ENCODE peak calls at places on chromosomes 2 and 18, in seven cellular contexts. Y, G, U, Q, A, Z and K are unnamed samples.

GRCh38 chr2:39142012-39142346 is 21.1 kb upstream of the SOS1 start:
- ATAC-seq in Y (no peak), G (no peak), U (no peak), Q (no peak), A (no peak), Z (no peak), K (no peak)

GRCh38 chr2:169771612-169772011 is 27.1 kb upstream of the SSB start:
- ATAC-seq in Y (no peak), G (no peak), U (no peak), Q (no peak), A (no peak), Z (no peak), K (no peak)

GRCh38 chr18:74609535-74609934 is 11.9 kb downstream of the ZNF407 start:
- ATAC-seq in Y (no peak), G (no peak), U (no peak), Q (no peak), A (no peak), Z (peak), K (no peak)

GRCh38 chr2:20188851-20189250 is 36.1 kb downstream of the SDC1 start:
- ATAC-seq in Y (no peak), G (no peak), U (no peak), Q (no peak), A (no peak), Z (no peak), K (no peak)

GRCh38 chr2:43370705-43371104 is 144.3 kb upstream of the ZFP36L2 start:
- ATAC-seq in Y (no peak), G (no peak), U (no peak), Q (peak), A (peak), Z (no peak), K (no peak)

GRCh38 chr2:160871096-160871495 is 289.1 kb upstream of the TANK start:
- ATAC-seq in Y (no peak), G (peak), U (no peak), Q (no peak), A (peak), Z (no peak), K (peak)

GRCh38 chr2:134457765-134458202 is 203.9 kb downstream of the MGAT5 start:
- ATAC-seq in Y (peak), G (no peak), U (no peak), Q (peak), A (peak), Z (no peak), K (no peak)

GRCh38 chr2:29213871-29214341 is 98.7 kb downstream of the CLIP4 start:
- ATAC-seq in Y (no peak), G (no peak), U (no peak), Q (no peak), A (no peak), Z (no peak), K (no peak)

GRCh38 chr2:105812180-105813044 is 67.7 kb downstream of the NCK2 start:
- ATAC-seq in Y (peak), G (no peak), U (no peak), Q (no peak), A (peak), Z (peak), K (peak)

GRCh38 chr2:157784823-157785175 is 91.3 kb downstream of the ACVR1 start:
- ATAC-seq in Y (no peak), G (peak), U (no peak), Q (peak), A (peak), Z (no peak), K (no peak)

GRCh38 chr2:1224901-1225300 is 188.4 kb upstream of the TPO start:
- ATAC-seq in Y (no peak), G (no peak), U (no peak), Q (no peak), A (no peak), Z (no peak), K (no peak)

GRCh38 chr2:148813603-148814065 is 61.4 kb upstream of the KIF5C start:
- ATAC-seq in Y (no peak), G (peak), U (peak), Q (no peak), A (no peak), Z (peak), K (no peak)

GRCh38 chr18:49207373-49207772 is 253.1 kb downstream of the DYM start:
- ATAC-seq in Y (peak), G (peak), U (peak), Q (no peak), A (no peak), Z (no peak), K (no peak)

GRCh38 chr2:60469918-60470317 is 83.5 kb downstream of the BCL11A start:
- ATAC-seq in Y (no peak), G (no peak), U (no peak), Q (no peak), A (no peak), Z (no peak), K (no peak)

GRCh38 chr18:57441395-57441794 is 6.2 kb downstream of the ONECUT2 start:
- ATAC-seq in Y (no peak), G (no peak), U (no peak), Q (no peak), A (no peak), Z (peak), K (no peak)

GRCh38 chr2:128617029-128617590 is 298.4 kb upstream of the HS6ST1 start:
- ATAC-seq in Y (no peak), G (peak), U (peak), Q (no peak), A (no peak), Z (no peak), K (no peak)

DNA sequence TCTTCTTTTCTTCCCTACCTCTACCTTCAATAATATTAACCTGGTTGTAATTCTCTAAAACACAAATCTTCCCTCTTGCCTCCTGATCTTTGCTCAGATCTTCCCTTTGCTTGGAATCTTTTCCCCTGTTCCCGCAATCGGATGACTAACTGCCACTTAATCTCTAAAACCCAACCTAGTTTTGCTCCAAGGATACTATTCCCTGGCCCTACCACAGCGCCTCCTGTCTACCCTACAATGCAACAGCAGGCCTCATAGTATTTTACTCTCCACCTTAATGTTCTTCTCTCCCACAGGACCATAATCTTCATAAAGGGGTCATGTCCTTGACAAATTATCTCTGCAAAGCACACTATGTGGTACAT is 246.8 kb upstream of the TNP1 start:
- ATAC-seq in Y (no peak), G (no peak), U (peak), Q (no peak), A (no peak), Z (no peak), K (no peak)
- H3K27ac ChIP-seq in Y (no peak), G (peak), U (no peak), Q (no peak), A (no peak), Z (no peak), K (no peak)

DNA sequence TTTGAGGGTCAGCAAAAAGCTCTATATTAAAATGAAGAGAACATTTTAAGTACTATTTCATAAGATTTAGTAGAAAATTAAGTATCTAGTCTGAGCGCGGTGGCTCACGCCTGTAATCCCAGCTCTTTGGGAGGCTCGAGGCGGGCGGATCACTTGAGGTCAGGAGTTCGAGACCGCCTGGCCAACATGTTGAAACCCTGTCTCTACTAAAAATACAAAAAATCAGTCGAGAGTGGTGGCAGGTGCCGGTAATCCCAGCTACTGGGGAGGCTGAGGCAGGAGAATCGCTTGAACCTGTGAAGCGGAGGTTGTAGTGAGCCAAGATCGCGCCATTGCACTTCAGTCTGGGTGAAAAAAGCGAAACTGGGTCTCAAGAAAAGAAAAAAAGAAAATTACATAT is 1.6 kb downstream of the USP14 start:
- ATAC-seq in Y (no peak), G (no peak), U (no peak), Q (no peak), A (no peak), Z (no peak), K (no peak)
- H3K4me3 ChIP-seq in Y (no peak), G (peak), U (peak), Q (no peak), A (no peak), Z (peak), K (peak)

GRCh38 chr2:219250044-219250781 is 2.8 kb upstream of the TUBA4B start:
- ATAC-seq in Y (no peak), G (no peak), U (no peak), Q (no peak), A (no peak), Z (no peak), K (no peak)

GRCh38 chr2:219251656-219252055 is 1.4 kb upstream of the TUBA4B start:
- ATAC-seq in Y (no peak), G (no peak), U (no peak), Q (no peak), A (no peak), Z (no peak), K (no peak)

GRCh38 chr2:219247678-219248642 is 2.7 kb downstream of the STK16 start:
- ATAC-seq in Y (no peak), G (no peak), U (no peak), Q (no peak), A (no peak), Z (peak), K (no peak)

GRCh38 chr2:219248845-219249202 is 3.5 kb downstream of the STK16 start:
- ATAC-seq in Y (no peak), G (no peak), U (no peak), Q (no peak), A (no peak), Z (no peak), K (no peak)

GRCh38 chr2:219249203-219249980 is 3.7 kb upstream of the TUBA4B start:
- ATAC-seq in Y (peak), G (peak), U (no peak), Q (peak), A (peak), Z (peak), K (peak)
- TF ChIP-seq POLR2A in Y (no peak), G (no peak), U (no peak), Q (peak), A (peak), Z (no peak), K (no peak)

DNA sequence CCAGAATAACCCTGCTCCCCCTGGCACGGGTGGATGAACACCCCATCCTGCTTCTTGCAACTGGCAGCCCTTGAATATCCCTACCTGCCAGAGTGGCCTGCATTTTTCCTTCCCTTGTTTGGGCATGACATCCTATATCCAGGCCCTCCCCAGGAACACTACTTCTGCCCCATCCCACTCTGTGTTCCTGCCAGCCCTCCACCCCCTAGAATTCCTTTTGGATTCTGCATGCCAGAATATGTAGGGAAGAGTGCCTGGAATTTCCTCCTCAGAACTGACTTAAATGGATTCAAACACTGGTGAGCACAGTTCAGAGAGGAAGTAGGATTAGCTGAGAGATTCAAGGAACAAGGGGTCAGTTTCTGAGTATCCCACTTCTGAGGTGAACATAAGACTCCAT is 123.5 kb upstream of the PELI1 start:
- ATAC-seq in Y (no peak), G (no peak), U (no peak), Q (no peak), A (no peak), Z (no peak), K (peak)
- H3K27ac ChIP-seq in Y (no peak), G (no peak), U (no peak), Q (no peak), A (no peak), Z (no peak), K (peak)

DNA sequence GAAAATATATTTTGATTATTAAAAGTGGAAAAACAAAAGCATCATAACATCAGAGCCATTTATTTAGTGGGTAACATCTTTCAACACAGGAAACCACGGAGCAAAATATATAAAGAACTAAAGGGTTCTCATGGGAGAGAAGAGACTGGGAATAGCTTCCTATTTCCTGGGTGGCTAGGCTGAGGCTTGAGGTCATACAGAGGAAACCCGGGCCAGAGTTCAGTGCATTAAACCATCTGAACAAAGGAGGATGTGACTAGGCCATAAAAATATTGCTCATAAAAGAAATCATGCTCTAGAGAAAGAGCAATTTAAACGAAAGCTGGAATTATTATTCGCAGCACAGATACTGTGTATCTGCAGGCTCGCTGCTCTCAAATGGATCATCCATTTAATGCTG is 83.4 kb downstream of the GALNT14 start:
- ATAC-seq in Y (no peak), G (no peak), U (no peak), Q (no peak), A (no peak), Z (no peak), K (no peak)
- H3K4me3 ChIP-seq in Y (no peak), G (no peak), U (no peak), Q (no peak), A (no peak), Z (no peak), K (no peak)

GRCh38 chr18:11948852-11949523 is 32.3 kb upstream of the IMPA2 start:
- ATAC-seq in Y (no peak), G (no peak), U (no peak), Q (no peak), A (no peak), Z (no peak), K (peak)

GRCh38 chr18:11944786-11945185 is 36.5 kb upstream of the IMPA2 start:
- ATAC-seq in Y (no peak), G (no peak), U (no peak), Q (no peak), A (no peak), Z (no peak), K (no peak)

GRCh38 chr18:11950824-11951223 is 30.5 kb upstream of the IMPA2 start:
- ATAC-seq in Y (no peak), G (no peak), U (no peak), Q (no peak), A (peak), Z (no peak), K (no peak)

GRCh38 chr18:11946756-11947155 is 34.6 kb upstream of the IMPA2 start:
- ATAC-seq in Y (no peak), G (peak), U (peak), Q (peak), A (no peak), Z (peak), K (peak)

GRCh38 chr18:11947214-11948119 is 33.8 kb upstream of the IMPA2 start:
- ATAC-seq in Y (peak), G (peak), U (peak), Q (peak), A (peak), Z (peak), K (peak)
- TF ChIP-seq POLR2A in Y (peak), G (no peak), U (no peak), Q (peak), A (peak), Z (peak), K (peak)

DNA sequence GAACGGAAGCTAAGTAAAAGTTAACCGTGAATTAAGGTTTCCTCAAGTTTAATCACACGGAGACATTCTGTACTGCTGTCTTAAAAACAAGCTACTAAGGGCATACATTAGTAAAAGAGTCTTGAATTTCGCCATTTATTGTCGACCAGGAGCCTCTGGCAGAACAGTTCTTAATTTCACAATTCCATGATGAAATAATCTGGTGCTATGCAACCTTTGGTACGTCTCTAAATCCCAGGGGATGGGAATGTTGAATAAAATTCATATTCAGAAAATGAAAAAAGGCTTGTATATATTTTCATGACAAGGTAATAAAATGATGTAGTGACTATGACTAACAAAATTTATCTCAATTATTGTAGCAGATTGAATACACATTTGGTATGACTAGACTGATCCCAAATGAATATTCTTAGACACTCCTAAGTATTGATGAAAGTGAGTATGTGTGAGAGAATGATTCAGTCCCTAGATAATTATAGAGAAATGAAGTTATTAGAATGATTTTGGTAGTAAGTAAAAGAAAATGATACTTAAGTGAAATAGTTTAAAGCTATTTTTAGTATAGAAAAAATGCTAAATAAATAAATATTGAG is 40.4 kb upstream of the ZSWIM2 start:
- ATAC-seq in Y (no peak), G (no peak), U (no peak), Q (no peak), A (no peak), Z (no peak), K (peak)
- H3K27ac ChIP-seq in Y (peak), G (no peak), U (no peak), Q (no peak), A (no peak), Z (no peak), K (peak)